ENCODE peak calls at places on chromosomes 12 and 14, in five cellular contexts. M, U, W, P and C are unnamed samples.

GRCh38 chr12:9808531-9808930 is 18.8 kb upstream of the KLRF1 start:
- DNase-seq in W (no peak), M (no peak), U (no peak), P (no peak), C (no peak)

GRCh38 chr14:82055511-82055910 is 521.9 kb upstream of the SEL1L start:
- DNase-seq in P (no peak), M (no peak), W (no peak), U (no peak), C (no peak)

GRCh38 chr14:36827861-36828260 is 166.2 kb downstream of the PAX9 start:
- DNase-seq in U (no peak), W (no peak), M (no peak), P (no peak), C (no peak)

GRCh38 chr12:67161322-67161918 is 107.7 kb upstream of the CAND1 start:
- DNase-seq in W (peak; percentile 39), M (peak; percentile 18), U (peak; percentile 76), P (peak; percentile 22), C (peak; percentile 29)

GRCh38 chr12:107115119-107115518 is 21.8 kb upstream of the CRY1 start:
- DNase-seq in U (no peak), P (no peak), W (no peak), M (no peak), C (no peak)

GRCh38 chr14:103057028-103057371 is 349 bp downstream of the CDC42BPB start:
- DNase-seq in W (peak; percentile 32), M (no peak), U (no peak), P (peak; percentile 19), C (no peak)

GRCh38 chr14:35337557-35338255 is 45.5 kb downstream of the PSMA6 start:
- DNase-seq in U (peak; percentile 65), W (no peak), P (no peak), M (no peak), C (no peak)

GRCh38 chr12:127270193-127270592 is 996.8 kb upstream of the TMEM132C start:
- DNase-seq in M (no peak), P (peak; percentile 14), W (no peak), U (no peak), C (no peak)

GRCh38 chr14:92519246-92520101 is 5.9 kb downstream of the RIN3 start:
- DNase-seq in U (no peak), P (no peak), W (no peak), M (no peak), C (no peak)

DNA sequence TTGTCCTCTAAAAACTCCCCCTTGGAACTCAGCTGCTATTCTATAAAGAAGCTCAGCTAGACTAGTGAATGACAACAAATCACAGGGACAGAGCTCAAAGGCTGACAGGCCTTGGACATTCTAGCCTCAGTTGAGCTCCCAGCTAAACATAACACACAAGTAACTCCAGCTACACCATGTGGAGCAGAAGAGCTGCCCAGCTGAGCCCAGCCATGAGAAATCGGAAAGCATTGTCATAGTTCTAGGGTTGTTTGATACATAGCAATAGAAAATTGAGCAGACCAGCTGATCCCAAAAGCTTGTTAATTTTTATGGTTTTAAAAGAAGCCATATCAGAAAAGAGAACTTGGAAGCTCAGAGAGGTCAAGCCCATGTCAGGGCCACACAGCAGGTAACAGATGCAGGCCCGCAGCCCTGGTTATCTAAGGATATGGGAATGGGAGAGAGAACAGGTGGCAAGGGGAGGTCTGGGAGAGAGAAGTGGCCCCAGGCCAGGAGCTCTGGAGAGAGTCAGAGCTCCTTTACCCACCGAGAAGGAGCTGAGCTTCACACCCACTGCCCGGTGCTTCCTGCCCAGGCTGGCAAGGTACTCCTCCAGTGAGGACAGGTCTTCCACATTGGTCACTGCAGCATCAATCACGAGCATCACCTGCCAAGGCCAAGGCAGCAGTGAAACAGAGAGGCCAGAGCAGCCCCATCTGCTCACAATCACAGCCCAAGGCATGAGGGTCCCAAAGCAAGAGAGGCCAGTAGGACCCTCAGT is 2.9 kb downstream of the NGB start:
- DNase-seq in W (no peak), P (no peak), M (no peak), U (no peak), C (no peak)
- TF ChIP-seq EZH2 in W (no peak), P (no peak), M (no peak), U (no peak), C (no peak)

DNA sequence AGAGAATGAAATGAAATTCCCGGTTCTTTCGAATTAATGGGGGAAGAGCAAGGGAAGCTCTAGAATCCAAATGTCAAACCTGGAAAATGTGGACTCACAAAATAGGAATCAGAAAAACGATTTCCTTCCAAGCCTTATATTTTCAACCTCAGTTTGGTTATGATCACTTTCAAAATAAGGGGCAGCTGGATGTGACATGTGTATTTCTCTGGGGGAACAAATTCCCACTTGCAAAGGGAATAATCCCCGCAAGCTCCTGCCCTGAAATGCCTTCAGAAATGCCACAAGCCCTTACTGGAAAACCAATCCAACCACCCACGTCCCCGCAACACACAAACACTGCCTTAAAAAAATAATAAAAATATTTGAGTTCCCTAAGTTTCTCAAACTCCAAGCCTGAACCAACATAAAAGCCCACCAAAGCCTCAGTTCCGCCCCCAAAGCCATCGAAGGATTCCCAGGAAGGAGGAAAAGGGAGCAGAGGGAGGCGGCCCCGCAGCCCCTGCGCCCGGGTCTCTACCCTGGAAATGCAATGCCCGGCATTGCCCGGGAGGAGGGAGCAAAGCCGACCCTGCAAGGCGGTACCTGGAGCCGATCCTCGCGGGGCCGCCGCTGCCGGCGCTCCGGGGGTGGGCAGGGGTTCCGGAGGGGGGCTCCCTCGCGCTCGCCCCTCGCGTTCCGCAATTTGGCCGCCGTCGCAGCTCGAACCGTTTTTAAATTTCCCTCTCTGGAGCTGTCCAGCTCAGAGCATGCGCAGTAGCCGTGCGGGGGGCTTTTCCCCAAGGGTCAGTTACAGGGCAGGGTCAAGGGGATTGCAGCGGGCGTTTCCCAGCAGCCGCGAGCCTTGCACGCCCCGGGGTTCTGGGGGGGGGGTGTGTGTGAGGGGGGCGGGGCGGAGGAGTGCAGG is at the start of gene FOXN4:
- DNase-seq in W (no peak), P (no peak), M (no peak), U (peak; percentile 71), C (peak; percentile 81)
- TF ChIP-seq EZH2 in W (no peak), P (no peak), M (no peak), U (no peak), C (peak; percentile 92)

GRCh38 chr14:21219120-21219519 is 50.1 kb downstream of the HNRNPC start:
- DNase-seq in P (no peak), W (no peak), U (no peak), M (no peak), C (no peak)

GRCh38 chr14:21215879-21216251 is 53.4 kb downstream of the HNRNPC start:
- DNase-seq in U (no peak), P (no peak), W (no peak), M (no peak), C (no peak)

GRCh38 chr14:21215130-21215878 is 53.9 kb downstream of the HNRNPC start:
- DNase-seq in P (no peak), W (no peak), U (no peak), M (no peak), C (no peak)

GRCh38 chr14:21220874-21221477 is 48.3 kb downstream of the HNRNPC start:
- DNase-seq in U (no peak), M (no peak), W (no peak), P (no peak), C (no peak)

DNA sequence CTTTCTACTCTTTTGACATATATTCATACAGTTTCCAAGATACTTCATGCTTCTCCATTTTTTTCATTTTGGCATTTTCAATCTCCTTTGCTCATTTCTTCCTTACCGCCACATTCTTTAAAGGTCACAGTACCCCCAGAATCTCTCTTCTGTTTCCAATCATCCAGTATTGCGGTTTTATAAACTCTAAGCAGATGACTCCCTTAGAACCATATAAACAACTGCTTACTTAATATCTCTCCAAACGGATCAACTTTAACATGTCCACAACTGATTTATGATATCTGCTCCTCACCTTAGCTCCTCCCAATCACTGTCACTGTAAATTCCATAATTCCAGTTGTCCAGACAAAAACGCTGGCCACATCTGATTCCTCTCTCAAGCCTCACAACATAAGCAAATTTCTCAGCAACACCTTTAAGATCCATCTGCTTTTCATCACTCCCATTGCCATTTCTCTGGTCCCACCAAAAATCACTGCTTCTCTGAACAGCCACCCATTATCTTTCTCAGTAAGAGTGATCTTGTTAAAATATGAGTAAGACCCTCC is 49.6 kb downstream of the HNRNPC start:
- DNase-seq in U (no peak), P (no peak), W (no peak), M (no peak), C (no peak)
- TF ChIP-seq EZH2 in U (no peak), P (no peak), W (no peak), M (no peak), C (no peak)

DNA sequence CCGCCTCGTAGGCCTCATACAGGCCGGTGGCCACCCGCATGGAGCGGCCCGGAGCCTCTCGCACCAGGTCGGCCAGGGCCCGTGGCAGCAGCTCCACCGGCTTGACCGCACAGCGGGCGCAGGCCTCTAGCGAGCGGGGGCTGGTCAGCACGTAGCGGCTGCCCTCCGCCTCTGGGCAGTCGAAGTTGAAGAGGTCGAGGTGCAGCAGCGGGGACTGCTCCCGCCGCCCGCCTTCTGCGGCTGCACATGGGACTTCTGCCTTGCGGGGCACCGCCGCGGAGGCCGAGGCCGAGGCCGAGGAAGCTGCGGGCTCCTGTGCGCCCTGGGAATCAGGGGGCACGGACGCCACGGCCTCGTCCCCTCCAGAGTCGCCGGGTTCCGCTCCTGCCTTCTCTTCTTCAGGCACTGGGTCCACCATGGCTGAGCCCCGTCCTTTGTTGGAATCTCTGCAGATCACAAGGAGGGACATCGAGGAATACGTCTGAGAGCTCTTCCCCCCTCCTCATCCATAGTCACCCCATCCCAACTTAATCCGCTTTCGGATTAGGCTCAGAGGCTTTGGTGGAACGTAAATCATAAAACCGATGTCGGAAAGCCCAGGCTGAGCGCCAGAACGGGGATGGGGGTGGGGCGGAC is 1.3 kb downstream of the CCDC177 start:
- DNase-seq in P (no peak), U (peak; percentile 13), W (no peak), M (no peak), C (no peak)
- TF ChIP-seq EZH2 in P (peak; percentile 100), U (peak; percentile 38), W (peak; percentile 44), M (no peak), C (no peak)

GRCh38 chr14:44606576-44606975 is 99.5 kb upstream of the FSCB start:
- DNase-seq in U (no peak), P (no peak), W (no peak), M (no peak), C (no peak)

GRCh38 chr14:44607701-44608100 is 100.6 kb upstream of the FSCB start:
- DNase-seq in P (no peak), M (no peak), U (no peak), W (no peak), C (no peak)

GRCh38 chr14:44613061-44613712 is 106.1 kb upstream of the FSCB start:
- DNase-seq in M (no peak), P (no peak), U (no peak), W (no peak), C (no peak)

GRCh38 chr14:44612002-44612401 is 104.9 kb upstream of the FSCB start:
- DNase-seq in M (no peak), W (no peak), P (no peak), U (no peak), C (no peak)

GRCh38 chr14:44609201-44609600 is 102.1 kb upstream of the FSCB start:
- DNase-seq in M (no peak), U (no peak), P (no peak), W (no peak), C (no peak)
- TF ChIP-seq EZH2 in M (no peak), U (no peak), P (no peak), W (no peak), C (no peak)